ENCODE peak calls at places on chromosome 15, in nine cellular contexts. E, Y, Q, A, X, H, T, D and I are unnamed samples.

GRCh38 chr15:34721802-34722795 is 32.7 kb downstream of the GJD2 start:
- DNase-seq in X (no peak), Y (peak; percentile 51), H (peak; percentile 62), A (peak; percentile 88), D (no peak), Q (peak; percentile 14), E (peak; percentile 57), T (no peak), I (no peak)

GRCh38 chr15:83784975-83785374 is 131.1 kb downstream of the ADAMTSL3 start:
- DNase-seq in T (no peak), D (no peak), X (no peak), H (peak; percentile 42), A (no peak), Q (no peak), E (no peak), Y (no peak), I (no peak)

GRCh38 chr15:22933641-22934061 is 46.5 kb downstream of the CYFIP1 start:
- DNase-seq in Y (no peak), T (no peak), A (no peak), X (peak; percentile 34), H (peak; percentile 52), Q (no peak), D (no peak), E (no peak), I (no peak)

GRCh38 chr15:34357653-34358052 is 9.3 kb downstream of the LPCAT4 start:
- DNase-seq in E (no peak), D (no peak), T (no peak), A (no peak), H (no peak), Q (no peak), Y (no peak), X (no peak), I (no peak)

GRCh38 chr15:73254598-73254997 is 114.2 kb downstream of the HCN4 start:
- DNase-seq in X (no peak), D (no peak), Q (no peak), T (no peak), A (no peak), Y (no peak), E (peak; percentile 16), H (no peak), I (no peak)

GRCh38 chr15:64284037-64284436 is 71.9 kb downstream of the CSNK1G1 start:
- DNase-seq in D (peak; percentile 7), E (no peak), Q (no peak), T (no peak), A (no peak), H (peak; percentile 59), Y (peak; percentile 75), X (no peak), I (no peak)

GRCh38 chr15:55791576-55792400 is 48.8 kb upstream of the PRTG start:
- DNase-seq in Q (no peak), D (peak; percentile 42), T (no peak), A (no peak), X (no peak), E (no peak), H (peak; percentile 94), Y (peak; percentile 93), I (no peak)

GRCh38 chr15:76206325-76206976 is 104.8 kb downstream of the ETFA start:
- DNase-seq in E (peak; percentile 97), A (peak; percentile 93), D (no peak), Y (peak; percentile 86), T (no peak), H (peak; percentile 67), Q (no peak), X (peak; percentile 96), I (peak; percentile 72)

GRCh38 chr15:70008697-70009285 is 88.9 kb downstream of the TLE3 start:
- DNase-seq in E (no peak), Q (no peak), X (no peak), A (no peak), H (no peak), D (no peak), T (no peak), Y (no peak), I (peak; percentile 30)

GRCh38 chr15:74399511-74400312 is 32.3 kb upstream of the CYP11A1 start:
- DNase-seq in T (no peak), Q (no peak), X (no peak), A (no peak), E (no peak), H (peak; percentile 91), D (no peak), Y (peak; percentile 49), I (peak; percentile 35)

GRCh38 chr15:43194775-43195174 is 9.6 kb downstream of the CCNDBP1 start:
- DNase-seq in A (no peak), X (no peak), D (no peak), Y (no peak), T (no peak), H (no peak), E (no peak), Q (no peak), I (no peak)

GRCh38 chr15:78249131-78249530 is 14.8 kb upstream of the ACSBG1 start:
- DNase-seq in T (no peak), Y (no peak), H (no peak), E (no peak), X (no peak), D (no peak), Q (no peak), A (no peak), I (no peak)

GRCh38 chr15:82197734-82198594 is 64.6 kb downstream of the EFL1 start:
- DNase-seq in H (peak; percentile 52), A (peak; percentile 64), E (peak; percentile 78), Y (peak; percentile 82), Q (peak; percentile 67), T (peak; percentile 49), D (no peak), X (peak; percentile 72), I (no peak)

GRCh38 chr15:90609254-90610185 is 79.8 kb downstream of the CRTC3 start:
- DNase-seq in D (no peak), E (no peak), Y (no peak), Q (no peak), A (no peak), H (no peak), T (no peak), X (no peak), I (no peak)

GRCh38 chr15:42151012-42151615 is 5.3 kb downstream of the PLA2G4F start:
- DNase-seq in D (no peak), Y (no peak), A (no peak), T (no peak), H (no peak), E (no peak), X (no peak), Q (no peak), I (no peak)

GRCh38 chr15:66229790-66230460 is 23.6 kb downstream of the MEGF11 start:
- DNase-seq in E (no peak), H (no peak), A (no peak), X (no peak), T (no peak), D (no peak), Y (no peak), Q (no peak), I (no peak)

DNA sequence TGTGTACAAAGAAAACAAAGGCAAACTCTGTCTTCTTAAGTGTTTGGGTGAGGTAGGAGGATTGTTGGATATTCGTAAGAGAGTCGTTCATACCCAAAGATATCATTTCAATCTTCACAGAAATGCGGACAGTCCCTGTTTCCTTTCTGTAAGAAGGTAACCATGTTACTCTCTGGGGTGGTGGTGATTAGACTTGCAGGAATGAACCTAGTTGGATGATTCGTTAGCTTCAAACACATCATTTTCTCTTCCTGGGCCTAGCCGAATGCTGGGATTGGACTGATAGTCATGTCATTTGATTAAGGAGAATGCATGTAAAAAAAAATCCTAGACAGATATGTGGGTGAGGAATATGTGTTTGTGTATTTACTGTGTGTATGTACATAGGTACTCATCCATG is 12.4 kb downstream of the SLCO3A1 start:
- DNase-seq in E (no peak), Y (no peak), D (no peak), T (no peak), H (peak; percentile 68), A (no peak), Q (no peak), X (no peak), I (no peak)
- TF ChIP-seq CTCF in E (no peak), Y (no peak), D (no peak), T (no peak), H (no peak), A (no peak), Q (no peak), X (no peak), I (no peak)

DNA sequence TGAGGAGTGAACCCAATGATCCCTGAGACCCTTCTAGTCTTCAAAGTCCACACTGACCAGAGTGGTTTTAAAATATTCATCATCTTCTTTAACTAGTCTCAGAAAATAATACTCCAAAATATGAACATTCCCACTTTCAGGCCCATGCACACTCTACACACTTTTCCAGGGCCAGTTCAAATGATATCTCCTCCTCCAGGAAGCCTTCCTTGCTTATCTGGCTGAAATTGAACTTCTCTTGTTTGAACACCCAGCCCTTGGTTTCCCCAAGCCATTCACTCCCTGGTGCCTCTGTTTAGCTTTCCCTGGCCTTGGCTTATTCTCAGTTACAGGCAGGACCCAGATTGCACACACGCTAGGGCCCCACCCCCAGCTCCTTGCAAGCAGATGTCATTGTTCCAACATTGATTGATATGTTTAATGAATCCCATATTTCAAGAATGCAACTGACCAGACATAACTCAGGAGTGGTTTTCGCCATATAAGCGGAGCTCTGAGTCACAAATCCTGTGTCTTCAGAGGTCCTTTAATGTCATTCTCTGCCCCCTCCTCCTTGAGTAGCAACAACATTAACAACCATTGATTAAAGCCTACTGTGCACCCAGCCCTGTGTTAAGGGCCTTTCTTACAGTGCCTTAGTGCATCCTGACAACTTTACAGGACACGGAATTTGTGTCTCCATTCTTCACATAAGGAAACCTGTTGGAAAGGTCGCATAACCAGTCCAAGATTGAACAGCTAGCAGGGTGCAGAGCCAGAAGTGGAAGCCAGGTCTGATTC is 2.1 kb downstream of the ITGA11 start:
- DNase-seq in Y (no peak), X (no peak), D (no peak), A (no peak), T (no peak), E (no peak), Q (no peak), H (peak; percentile 60), I (no peak)
- H3K4me3 ChIP-seq in Y (no peak overlapping the region), X (no peak overlapping the region), D (peak overlapping the region; percentile 96), A (peak overlapping the region; percentile 63), T (no peak overlapping the region), E (no peak overlapping the region), Q (no peak overlapping the region), H (no peak overlapping the region), I (no peak overlapping the region)

DNA sequence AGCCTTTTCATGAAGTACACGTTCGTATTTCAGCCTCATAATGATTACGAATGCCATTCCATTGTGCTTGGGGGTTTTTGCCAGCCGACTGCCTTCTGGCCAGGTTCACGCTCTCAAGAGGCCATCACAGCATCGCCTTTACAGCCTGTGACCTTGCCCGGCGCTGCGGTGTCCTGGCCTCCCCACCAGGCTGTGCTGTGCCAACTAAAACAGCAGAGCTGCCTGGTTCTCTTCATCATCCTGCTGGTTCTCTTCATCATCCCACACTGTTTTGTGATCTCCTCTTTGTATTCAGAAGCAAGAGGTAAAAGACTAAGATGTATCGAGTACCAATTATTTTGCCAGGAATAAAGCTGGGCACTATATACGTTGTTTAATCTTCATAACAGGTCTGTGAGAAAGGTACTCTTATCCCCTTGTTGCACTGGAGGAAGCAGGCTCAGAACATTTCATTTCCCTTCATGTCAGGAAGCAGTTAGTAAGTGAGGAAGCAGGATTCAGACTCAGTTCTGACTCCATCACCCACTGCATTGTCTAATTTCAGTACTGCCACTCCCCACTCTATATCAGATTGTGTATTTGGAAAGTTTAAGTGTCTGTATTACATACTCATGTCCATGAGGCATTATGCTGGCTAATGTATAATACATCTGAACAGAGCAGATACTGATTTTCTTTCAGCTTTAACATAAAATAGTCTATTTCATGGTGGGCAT is 92.7 kb downstream of the LRRC28 start:
- DNase-seq in Y (peak; percentile 9), H (peak; percentile 16), D (no peak), A (peak; percentile 58), Q (no peak), T (no peak), E (peak; percentile 8), X (no peak), I (no peak)
- TF ChIP-seq CTCF in Y (peak; percentile 40), H (peak; percentile 30), D (peak; percentile 12), A (peak; percentile 71), Q (peak; percentile 25), T (peak; percentile 20), E (no peak), X (no peak), I (peak; percentile 7)

GRCh38 chr15:61250613-61251012 is 21.5 kb upstream of the RORA start:
- DNase-seq in A (no peak), E (no peak), D (no peak), Y (no peak), X (no peak), Q (no peak), H (no peak), T (no peak), I (no peak)
- H3K4me3 ChIP-seq in A (no peak overlapping the region), E (no peak overlapping the region), D (no peak overlapping the region), Y (no peak overlapping the region), X (no peak overlapping the region), Q (no peak overlapping the region), H (no peak overlapping the region), T (no peak overlapping the region), I (no peak overlapping the region)